ENCODE peak calls at places on chromosome 10, in four cellular contexts. One of them, this sample, is unnamed.

GRCh38 chr10:64112697-64113367 is 591.6 kb downstream of the REEP3 start:
- DNase-seq in GM23248: no peak
- DNase-seq in hepatocyte: no peak
- DNase-seq in astrocyte: no peak
- DNase-seq in this sample: peak; percentile 17

GRCh38 chr10:79070611-79071534 is 2.1 kb downstream of the ZMIZ1 start:
- DNase-seq in GM23248: peak; percentile 95
- DNase-seq in hepatocyte: peak; percentile 92
- DNase-seq in astrocyte: peak; percentile 64
- DNase-seq in this sample: peak; percentile 97

GRCh38 chr10:129761981-129762956 is 201.8 kb downstream of the EBF3 start:
- DNase-seq in GM23248: no peak
- DNase-seq in hepatocyte: no peak
- DNase-seq in astrocyte: no peak
- DNase-seq in this sample: no peak

GRCh38 chr10:114650831-114651230 is 7.2 kb downstream of the ABLIM1 start:
- DNase-seq in GM23248: no peak
- DNase-seq in hepatocyte: no peak
- DNase-seq in astrocyte: no peak
- DNase-seq in this sample: no peak

GRCh38 chr10:63521389-63522128 is at the start of gene REEP3:
- DNase-seq in GM23248: peak; percentile 91
- DNase-seq in hepatocyte: peak; percentile 89
- DNase-seq in astrocyte: peak; percentile 69
- DNase-seq in this sample: peak; percentile 70

GRCh38 chr10:129704225-129704624 is 237.2 kb downstream of the MGMT start:
- DNase-seq in GM23248: no peak
- DNase-seq in hepatocyte: no peak
- DNase-seq in astrocyte: no peak
- DNase-seq in this sample: no peak

GRCh38 chr10:122263971-122264370 is 7.1 kb upstream of the BTBD16 start:
- DNase-seq in GM23248: peak; percentile 85
- DNase-seq in hepatocyte: peak; percentile 44
- DNase-seq in astrocyte: peak; percentile 78
- DNase-seq in this sample: no peak

GRCh38 chr10:13614530-13615332 is 28.0 kb downstream of the PRPF18 start:
- DNase-seq in GM23248: peak; percentile 10
- DNase-seq in hepatocyte: peak; percentile 42
- DNase-seq in astrocyte: peak; percentile 88
- DNase-seq in this sample: no peak

GRCh38 chr10:102413806-102414561 is 4.6 kb downstream of the PSD start:
- DNase-seq in GM23248: no peak
- DNase-seq in hepatocyte: no peak
- DNase-seq in astrocyte: no peak
- DNase-seq in this sample: no peak

GRCh38 chr10:119526606-119527592 is 15.6 kb downstream of the RGS10 start:
- DNase-seq in GM23248: no peak
- DNase-seq in hepatocyte: no peak
- DNase-seq in astrocyte: no peak
- DNase-seq in this sample: no peak

GRCh38 chr10:75016290-75016689 is 95.2 kb upstream of the SAMD8 start:
- DNase-seq in GM23248: no peak
- DNase-seq in hepatocyte: no peak
- DNase-seq in astrocyte: no peak
- DNase-seq in this sample: no peak

GRCh38 chr10:98485959-98486358 is 39.2 kb upstream of the HPS1 start:
- DNase-seq in GM23248: peak; percentile 65
- DNase-seq in hepatocyte: no peak
- DNase-seq in astrocyte: no peak
- DNase-seq in this sample: no peak

GRCh38 chr10:13219685-13220670 is 14.2 kb downstream of the UCMA start:
- DNase-seq in GM23248: peak; percentile 14
- DNase-seq in hepatocyte: peak; percentile 32
- DNase-seq in astrocyte: peak; percentile 4
- DNase-seq in this sample: peak; percentile 42

GRCh38 chr10:5108658-5109416 is 14.6 kb downstream of the AKR1C3 start:
- DNase-seq in GM23248: no peak
- DNase-seq in hepatocyte: no peak
- DNase-seq in astrocyte: no peak
- DNase-seq in this sample: no peak

GRCh38 chr10:26438534-26439269 is 561 bp downstream of the APBB1IP start:
- DNase-seq in GM23248: peak; percentile 76
- DNase-seq in hepatocyte: peak; percentile 9
- DNase-seq in astrocyte: peak; percentile 15
- DNase-seq in this sample: peak; percentile 33

GRCh38 chr10:24790073-24790472 is 66.4 kb upstream of the ARHGAP21 start:
- DNase-seq in GM23248: no peak
- DNase-seq in hepatocyte: no peak
- DNase-seq in astrocyte: no peak
- DNase-seq in this sample: no peak

GRCh38 chr10:120115959-120116358 is 223.4 kb downstream of the SEC23IP start:
- DNase-seq in GM23248: no peak
- DNase-seq in hepatocyte: no peak
- DNase-seq in astrocyte: no peak
- DNase-seq in this sample: no peak

GRCh38 chr10:65570143-65571010 is 1355.5 kb upstream of the LRRTM3 start:
- DNase-seq in GM23248: no peak
- DNase-seq in hepatocyte: peak; percentile 81
- DNase-seq in astrocyte: peak; percentile 32
- DNase-seq in this sample: peak; percentile 74

GRCh38 chr10:131584286-131584685 is 272.8 kb upstream of the TCERG1L start:
- DNase-seq in GM23248: no peak
- DNase-seq in hepatocyte: no peak
- DNase-seq in astrocyte: no peak
- DNase-seq in this sample: no peak

GRCh38 chr10:124999433-125000365 is 57.8 kb downstream of the ZRANB1 start:
- DNase-seq in GM23248: peak; percentile 96
- DNase-seq in hepatocyte: no peak
- DNase-seq in astrocyte: peak; percentile 90
- DNase-seq in this sample: no peak

GRCh38 chr10:14736600-14737081 is 38.1 kb downstream of the FAM107B start:
- DNase-seq in GM23248: peak; percentile 11
- DNase-seq in hepatocyte: peak; percentile 35
- DNase-seq in astrocyte: peak; percentile 84
- DNase-seq in this sample: no peak

GRCh38 chr10:3014968-3015367 is 52.4 kb upstream of the PFKP start:
- DNase-seq in GM23248: no peak
- DNase-seq in hepatocyte: no peak
- DNase-seq in astrocyte: no peak
- DNase-seq in this sample: peak; percentile 54

DNA sequence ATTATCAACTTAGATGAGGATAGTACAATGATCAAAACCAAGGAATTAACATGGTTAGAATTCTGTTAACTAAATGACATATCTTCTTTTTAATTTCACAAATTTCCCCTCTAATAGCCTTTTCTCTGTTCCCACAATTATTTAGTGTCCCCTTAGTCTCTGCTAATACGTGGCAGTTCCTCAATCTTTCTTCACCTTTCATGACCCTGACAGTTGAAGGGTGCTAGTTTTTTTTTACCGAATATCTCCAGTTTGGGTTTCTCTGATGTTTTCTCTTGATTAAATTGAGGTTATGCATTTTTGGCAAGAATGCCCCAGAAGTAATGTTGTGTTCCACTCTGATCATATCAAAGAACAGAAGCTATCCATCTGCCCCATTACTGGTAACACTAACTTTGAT is 133.5 kb upstream of the ASAH2 start:
- DNase-seq in GM23248: no peak
- DNase-seq in hepatocyte: no peak
- DNase-seq in astrocyte: no peak
- DNase-seq in this sample: no peak
- H3K27ac ChIP-seq in GM23248: no peak overlapping the region
- H3K27ac ChIP-seq in hepatocyte: no peak overlapping the region
- H3K27ac ChIP-seq in astrocyte: no peak overlapping the region
- H3K27ac ChIP-seq in this sample: no peak overlapping the region

DNA sequence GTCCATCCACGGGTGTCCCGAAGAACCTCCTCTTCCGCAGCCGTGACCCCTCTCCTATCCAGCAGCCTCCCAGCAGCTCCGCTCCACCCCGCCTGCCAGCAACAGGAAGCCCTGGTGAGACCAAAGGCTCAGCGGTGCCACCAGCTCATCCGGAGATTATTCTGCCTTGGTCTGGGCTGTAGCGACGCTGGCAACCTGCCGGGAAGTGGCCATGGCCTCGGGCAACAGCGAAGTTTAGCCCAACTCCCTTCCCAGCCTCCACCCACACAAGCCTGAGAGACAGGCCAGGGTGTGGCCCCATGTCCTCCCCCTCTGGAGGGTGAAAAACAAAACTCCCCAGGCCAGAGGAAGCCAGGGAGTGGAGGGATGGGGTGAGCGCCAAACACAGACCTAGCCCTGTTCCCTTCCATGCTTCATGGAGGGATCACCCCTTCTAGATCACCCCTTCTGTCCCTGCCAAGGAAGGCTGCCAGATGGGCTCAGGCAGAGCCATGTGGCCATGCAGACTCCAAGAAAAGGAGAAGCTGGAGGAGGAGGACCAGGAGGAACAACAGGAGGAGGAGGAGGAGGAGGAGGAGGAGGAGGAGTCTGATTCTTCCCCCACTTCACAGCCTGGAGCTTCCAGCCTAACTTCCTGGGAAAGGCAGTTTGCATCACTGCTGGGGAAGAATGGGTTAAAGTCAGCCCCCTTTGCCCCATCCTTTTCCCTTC is 924 bp downstream of the CALHM2 start:
- DNase-seq in GM23248: peak; percentile 81
- DNase-seq in hepatocyte: no peak
- DNase-seq in astrocyte: no peak
- DNase-seq in this sample: peak; percentile 17
- H3K4me1 ChIP-seq in GM23248: peaks cover 47% of the 10 kb centered on the region
- H3K4me1 ChIP-seq in hepatocyte: no peaks in the 10 kb centered on the region
- H3K4me1 ChIP-seq in astrocyte: peaks cover 27% of the 10 kb centered on the region
- H3K4me1 ChIP-seq in this sample: no peaks in the 10 kb centered on the region

DNA sequence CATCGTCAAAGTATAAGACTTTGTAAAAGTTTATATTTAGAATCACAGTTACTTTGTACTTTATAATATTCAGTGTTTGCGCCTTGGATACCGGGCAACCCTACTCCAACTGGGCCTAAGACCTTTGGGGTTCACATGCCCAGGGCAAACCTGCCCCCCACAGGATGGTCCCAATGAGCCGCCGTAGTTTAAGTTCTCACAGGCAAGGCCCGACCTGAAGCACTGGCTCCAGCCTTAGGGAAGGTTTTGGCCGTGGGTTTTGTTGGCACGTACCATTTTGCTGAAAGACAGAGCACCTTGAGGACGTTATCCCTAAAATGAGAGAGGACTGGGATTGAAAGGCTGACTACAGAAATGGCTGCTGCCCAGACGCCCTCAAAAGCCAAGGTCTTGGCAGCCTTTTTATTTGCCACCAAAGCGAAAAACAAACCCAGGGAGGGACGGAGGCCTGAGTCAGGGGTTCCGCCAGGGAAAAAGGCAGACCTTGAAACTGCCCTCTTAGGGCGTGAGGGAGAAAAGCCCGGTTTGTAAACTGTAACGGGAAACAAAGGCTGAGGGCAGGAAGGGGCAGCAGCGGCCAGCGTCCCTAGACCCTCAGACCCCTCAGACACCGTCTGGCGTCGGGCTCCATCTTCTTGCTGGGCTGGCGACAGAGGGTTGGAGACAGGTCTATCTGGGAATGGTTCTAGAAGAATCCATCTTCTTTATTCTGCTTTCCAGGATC is at the start of gene CCDC172:
- DNase-seq in GM23248: no peak
- DNase-seq in hepatocyte: no peak
- DNase-seq in astrocyte: no peak
- DNase-seq in this sample: no peak
- H3K4me3 ChIP-seq in GM23248: no peak within 1 kb of the TSS
- H3K4me3 ChIP-seq in hepatocyte: no peak within 1 kb of the TSS
- H3K4me3 ChIP-seq in astrocyte: no peak within 1 kb of the TSS
- H3K4me3 ChIP-seq in this sample: no peak within 1 kb of the TSS

DNA sequence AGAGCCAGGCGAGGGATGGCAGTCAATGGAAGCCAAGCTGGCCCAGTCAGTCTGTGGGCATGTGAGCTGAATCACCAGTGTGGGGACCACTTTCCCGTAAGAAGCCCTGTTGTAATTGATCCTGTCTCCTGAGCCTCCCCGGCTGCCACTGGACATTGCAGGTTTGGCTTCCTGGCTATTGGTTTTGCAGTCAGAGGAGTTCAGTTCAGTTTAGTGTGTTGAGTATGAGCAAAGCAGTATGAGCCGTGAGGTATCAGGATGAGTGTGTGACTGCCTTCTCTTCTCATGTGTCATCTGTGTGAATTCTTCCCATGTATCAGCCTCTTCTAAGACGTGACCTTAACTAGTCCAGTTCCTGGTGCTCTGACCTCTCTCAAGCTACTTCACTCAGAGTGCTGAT is 227.4 kb downstream of the PRKG1 start:
- DNase-seq in GM23248: peak; percentile 78
- DNase-seq in hepatocyte: no peak
- DNase-seq in astrocyte: peak; percentile 33
- DNase-seq in this sample: no peak
- H3K27ac ChIP-seq in GM23248: peak overlapping the region; percentile 48
- H3K27ac ChIP-seq in hepatocyte: no peak overlapping the region
- H3K27ac ChIP-seq in astrocyte: peak overlapping the region; percentile 1
- H3K27ac ChIP-seq in this sample: peak overlapping the region; percentile 7

DNA sequence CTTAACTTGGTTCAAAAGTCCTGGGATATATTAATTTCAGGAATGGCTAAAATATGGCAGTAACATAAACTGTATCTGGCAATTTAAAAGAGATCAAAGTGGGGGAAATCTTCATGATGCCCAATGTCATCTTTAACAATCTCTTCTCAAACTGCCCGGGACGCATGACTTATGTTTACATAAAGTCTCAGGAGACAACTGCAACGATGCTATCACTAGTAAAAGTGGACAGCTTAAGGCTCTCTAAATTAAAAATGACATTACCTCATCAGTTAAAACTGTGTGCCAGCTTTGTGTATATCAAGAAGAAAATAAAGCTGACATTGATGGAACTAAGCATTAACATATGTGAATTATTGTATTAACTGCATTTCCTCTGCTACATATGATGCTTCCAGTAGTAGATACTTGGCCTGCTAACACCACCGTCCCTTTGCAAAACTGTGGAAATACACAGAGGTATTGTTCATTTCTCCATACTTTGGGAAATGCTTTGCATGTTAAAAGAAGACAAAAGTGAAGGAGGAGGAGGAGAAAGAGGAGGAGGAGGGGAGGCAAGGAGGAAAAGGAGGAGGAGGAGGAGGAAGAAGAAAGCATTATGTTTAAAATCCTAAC is 62.4 kb downstream of the NRP1 start:
- DNase-seq in GM23248: peak; percentile 47
- DNase-seq in hepatocyte: no peak
- DNase-seq in astrocyte: no peak
- DNase-seq in this sample: no peak
- H3K4me1 ChIP-seq in GM23248: peaks cover 48% of the 10 kb centered on the region
- H3K4me1 ChIP-seq in hepatocyte: peaks cover 33% of the 10 kb centered on the region
- H3K4me1 ChIP-seq in astrocyte: peaks cover 35% of the 10 kb centered on the region
- H3K4me1 ChIP-seq in this sample: no peaks in the 10 kb centered on the region

GRCh38 chr10:101357958-101358357 is 4.0 kb downstream of the BTRC start:
- DNase-seq in GM23248: no peak
- DNase-seq in hepatocyte: no peak
- DNase-seq in astrocyte: no peak
- DNase-seq in this sample: no peak

GRCh38 chr10:101354584-101355070 is 662 bp downstream of the BTRC start:
- DNase-seq in GM23248: peak; percentile 77
- DNase-seq in hepatocyte: no peak
- DNase-seq in astrocyte: no peak
- DNase-seq in this sample: no peak

GRCh38 chr10:101356132-101356531 is 2.2 kb downstream of the BTRC start:
- DNase-seq in GM23248: no peak
- DNase-seq in hepatocyte: no peak
- DNase-seq in astrocyte: no peak
- DNase-seq in this sample: no peak

GRCh38 chr10:101353692-101354583 is at the start of gene BTRC:
- DNase-seq in GM23248: peak; percentile 99
- DNase-seq in hepatocyte: peak; percentile 98
- DNase-seq in astrocyte: peak; percentile 99
- DNase-seq in this sample: peak; percentile 99

GRCh38 chr10:101355307-101355706 is 1.3 kb downstream of the BTRC start:
- DNase-seq in GM23248: no peak
- DNase-seq in hepatocyte: no peak
- DNase-seq in astrocyte: no peak
- DNase-seq in this sample: no peak
- H3K4me3 ChIP-seq in GM23248: peak overlapping the region; percentile 86
- H3K4me3 ChIP-seq in hepatocyte: peak overlapping the region; percentile 35
- H3K4me3 ChIP-seq in astrocyte: peak overlapping the region; percentile 77
- H3K4me3 ChIP-seq in this sample: no peak overlapping the region

This sample was measured in small intestine.